ENCODE peak calls at places on chromosome 19, in eight cellular contexts. F is breast epithelium, H is psoas muscle, Y is HepG2, X is ascending aorta, N is activated B cell treated with CpG ODN at 0.5 μM for 24 hours, B is PC-3, I is tibial nerve. M is an unnamed sample.

GRCh38 chr19:36008336-36008978 is at the start of gene SYNE4:
- DNase-seq in F (peak), I (no peak), H (no peak), B (peak), X (no peak), N (no peak), Y (peak), M (no peak)

GRCh38 chr19:31205887-31206518 is 143.2 kb downstream of the TSHZ3 start:
- DNase-seq in X (no peak), N (no peak), Y (no peak), B (no peak), F (no peak), I (no peak), H (no peak), M (no peak)

GRCh38 chr19:5149508-5149907 is 180.6 kb downstream of the KDM4B start:
- DNase-seq in Y (no peak), H (no peak), I (no peak), N (no peak), X (no peak), B (no peak), F (no peak), M (peak)

GRCh38 chr19:42290523-42291436 is 11.2 kb upstream of the PRR19 start:
- DNase-seq in X (no peak), B (no peak), Y (peak), N (peak), H (peak), F (no peak), I (no peak), M (peak)

GRCh38 chr19:4064551-4065260 is 2.0 kb downstream of the ZBTB7A start:
- DNase-seq in Y (no peak), B (no peak), I (no peak), H (peak), F (no peak), N (peak), X (no peak), M (peak)

GRCh38 chr19:6394831-6395230 is 1.9 kb upstream of the GTF2F1 start:
- DNase-seq in N (no peak), F (no peak), Y (no peak), I (no peak), H (no peak), B (no peak), X (no peak), M (no peak)

GRCh38 chr19:3175761-3176714 is 2.5 kb upstream of the S1PR4 start:
- DNase-seq in H (no peak), B (peak), N (no peak), F (peak), Y (no peak), I (peak), X (no peak), M (peak)

GRCh38 chr19:48558018-48558684 is 6.2 kb downstream of the SULT2B1 start:
- DNase-seq in F (no peak), N (no peak), H (peak), I (no peak), Y (peak), B (peak), X (no peak), M (no peak)

GRCh38 chr19:16001481-16002312 is 52.9 kb downstream of the OR10H4 start:
- DNase-seq in B (peak), X (no peak), H (no peak), Y (peak), F (no peak), I (peak), N (no peak), M (no peak)

GRCh38 chr19:38815059-38816001 is 2.6 kb upstream of the LGALS4 start:
- DNase-seq in N (no peak), I (no peak), X (no peak), B (no peak), Y (no peak), H (no peak), F (no peak), M (no peak)

GRCh38 chr19:9531933-9532332 is 6.5 kb downstream of the ZNF426 start:
- DNase-seq in F (no peak), H (no peak), B (peak), X (no peak), I (no peak), N (no peak), Y (peak), M (no peak)

GRCh38 chr19:38664503-38665211 is 17.2 kb downstream of the ACTN4 start:
- DNase-seq in N (no peak), Y (no peak), H (no peak), I (no peak), X (no peak), B (no peak), F (no peak), M (no peak)

GRCh38 chr19:40620161-40620485 is 19.0 kb downstream of the LTBP4 start:
- DNase-seq in X (no peak), B (no peak), H (no peak), N (no peak), Y (no peak), I (no peak), F (no peak), M (no peak)

GRCh38 chr19:13034636-13035035 is 39.4 kb downstream of the NFIX start:
- DNase-seq in I (no peak), Y (no peak), B (peak), N (no peak), X (no peak), H (no peak), F (no peak), M (no peak)

GRCh38 chr19:13032837-13033236 is 37.6 kb downstream of the NFIX start:
- DNase-seq in X (no peak), N (no peak), I (no peak), Y (no peak), B (no peak), H (no peak), F (no peak), M (no peak)

GRCh38 chr19:13031917-13032623 is 36.8 kb downstream of the NFIX start:
- DNase-seq in F (no peak), Y (peak), N (no peak), H (peak), B (peak), X (no peak), I (peak), M (no peak)

GRCh38 chr19:13033819-13034611 is 38.7 kb downstream of the NFIX start:
- DNase-seq in Y (peak), B (peak), H (peak), I (peak), F (peak), N (no peak), X (no peak), M (peak)

DNA sequence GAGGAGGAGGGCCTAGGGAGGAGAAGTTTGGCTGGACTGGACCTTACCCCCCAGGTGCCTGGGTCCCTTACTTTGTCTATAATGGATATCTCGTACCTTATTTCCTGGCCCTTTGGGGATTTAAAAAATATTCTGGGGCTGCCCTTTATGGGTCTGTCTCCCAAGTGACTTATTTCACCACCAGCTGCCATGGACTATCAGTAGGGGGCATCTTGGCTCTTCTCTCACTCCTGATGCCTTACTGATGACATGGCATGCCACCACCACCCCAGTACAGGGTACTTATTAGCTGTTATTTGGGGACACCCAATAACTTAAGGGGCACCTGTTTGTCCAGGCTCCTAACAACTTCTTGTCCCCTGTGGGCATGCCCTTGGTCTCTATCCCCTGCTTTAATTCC is 38.0 kb downstream of the NFIX start:
- DNase-seq in I (no peak), B (peak), X (no peak), N (no peak), F (no peak), Y (no peak), H (no peak), M (no peak)
- TF ChIP-seq CTCF in I (no peak), B (peak), X (no peak), N (no peak), F (no peak), Y (peak), H (no peak), M (no peak)

DNA sequence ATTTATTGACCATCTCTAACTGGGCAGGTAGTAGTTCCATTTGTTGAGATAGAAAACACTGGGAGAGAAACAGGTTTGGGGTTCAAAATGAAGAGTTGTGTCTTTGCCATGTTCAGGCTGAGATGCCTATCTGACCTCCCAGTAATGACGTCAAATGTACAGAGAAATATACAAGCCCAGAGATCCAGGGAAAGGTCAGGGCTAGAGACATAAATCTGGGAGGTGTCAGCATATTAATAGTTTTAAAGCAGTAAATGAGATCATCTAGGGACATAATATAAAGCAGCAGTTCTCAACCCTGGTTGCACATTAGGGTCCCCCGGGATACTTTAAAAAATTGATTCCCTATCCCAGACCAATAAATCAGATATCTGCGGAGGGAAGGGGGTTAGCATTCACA is 501.6 kb downstream of the UQCRFS1 start:
- DNase-seq in F (no peak), N (no peak), B (no peak), Y (no peak), H (no peak), X (no peak), I (no peak), M (no peak)
- TF ChIP-seq CTCF in F (no peak), N (no peak), B (no peak), Y (no peak), H (no peak), X (no peak), I (no peak), M (no peak)

GRCh38 chr19:29247051-29247450 is 34.1 kb upstream of the UQCRFS1 start:
- DNase-seq in Y (no peak), H (no peak), I (no peak), X (no peak), B (no peak), N (no peak), F (no peak), M (no peak)
- TF ChIP-seq CTCF in Y (no peak), H (no peak), I (no peak), X (no peak), B (no peak), N (no peak), F (no peak), M (no peak)

GRCh38 chr19:28634031-28634328 is 579.0 kb downstream of the UQCRFS1 start:
- DNase-seq in I (no peak), B (no peak), N (no peak), X (no peak), F (no peak), H (no peak), Y (no peak), M (no peak)
- TF ChIP-seq CTCF in I (no peak), B (no peak), N (no peak), X (no peak), F (no peak), H (no peak), Y (no peak), M (no peak)

GRCh38 chr19:33227242-33227650 is 1.6 kb upstream of the SLC7A10 start:
- DNase-seq in B (no peak), F (no peak), X (no peak), N (no peak), I (no peak), Y (peak), H (no peak), M (no peak)

GRCh38 chr19:33226550-33227241 is 1.0 kb upstream of the SLC7A10 start:
- DNase-seq in X (no peak), B (no peak), F (no peak), I (no peak), N (no peak), Y (no peak), H (no peak), M (no peak)

GRCh38 chr19:33227870-33228599 is 2.4 kb upstream of the SLC7A10 start:
- DNase-seq in I (no peak), B (no peak), N (no peak), X (no peak), Y (no peak), H (no peak), F (no peak), M (no peak)

GRCh38 chr19:33224694-33225457 is 774 bp downstream of the SLC7A10 start:
- DNase-seq in H (no peak), B (no peak), F (no peak), X (no peak), N (no peak), I (no peak), Y (no peak), M (no peak)

GRCh38 chr19:33225458-33225925 is at the start of gene SLC7A10:
- DNase-seq in X (no peak), I (no peak), F (no peak), H (no peak), N (no peak), B (no peak), Y (no peak), M (no peak)
- TF ChIP-seq CTCF in X (no peak), I (no peak), F (no peak), H (no peak), N (no peak), B (no peak), Y (no peak), M (no peak)

GRCh38 chr19:44582581-44583265 is 30.6 kb upstream of the IGSF23 start:
- DNase-seq in B (peak), H (peak), N (no peak), Y (no peak), I (no peak), F (no peak), X (no peak), M (no peak)
- TF ChIP-seq CTCF in B (peak), H (peak), N (no peak), Y (peak), I (no peak), F (peak), X (no peak), M (no peak)